ENCODE peak calls at places on chromosome 22, in eight cellular contexts. D is IMR-90, V is right lobe of liver, K is upper lobe of right lung, E is suprapubic skin, X is pancreas, B is colonic mucosa, H is left ventricle myocardium inferior. F is an unnamed sample. For H3K4me1, the result is how much of the 10 kb centered on the place peaks cover.

GRCh38 chr22:49569286-49570031 is 258.2 kb downstream of the BRD1 start:
- DNase-seq in H (no peak), V (peak), B (no peak), E (peak), X (peak), D (no peak), K (no peak), F (no peak)

GRCh38 chr22:44914026-44914721 is 95.6 kb downstream of the PHF21B start:
- DNase-seq in X (peak), E (peak), B (no peak), H (peak), K (peak), D (no peak), V (peak), F (no peak)

GRCh38 chr22:28882545-28882877 is 861 bp upstream of the ZNRF3 start:
- DNase-seq in E (no peak), V (no peak), K (no peak), D (no peak), X (no peak), H (no peak), B (no peak), F (no peak)

GRCh38 chr22:17233348-17234043 is 14.3 kb upstream of the ADA2 start:
- DNase-seq in X (no peak), B (no peak), H (no peak), V (no peak), E (no peak), D (no peak), K (no peak), F (no peak)

GRCh38 chr22:41801886-41802285 is 1.4 kb downstream of the CCDC134 start:
- DNase-seq in V (no peak), H (no peak), B (no peak), K (no peak), X (no peak), E (no peak), D (no peak), F (no peak)

GRCh38 chr22:19514831-19515565 is 9.2 kb downstream of the CLDN5 start:
- DNase-seq in X (no peak), V (no peak), K (no peak), B (no peak), E (no peak), H (no peak), D (peak), F (no peak)

GRCh38 chr22:31952459-31952858 is 8.1 kb downstream of the YWHAH start:
- DNase-seq in D (peak), E (no peak), X (no peak), B (no peak), V (no peak), H (no peak), K (no peak), F (peak)

GRCh38 chr22:45977551-45978274 is 751 bp upstream of the WNT7B start:
- DNase-seq in K (no peak), E (no peak), V (no peak), D (peak), B (no peak), H (no peak), X (no peak), F (peak)

GRCh38 chr22:25672685-25673084 is 69.3 kb upstream of the MYO18B start:
- DNase-seq in V (no peak), E (no peak), K (no peak), H (no peak), B (no peak), D (peak), X (no peak), F (no peak)

GRCh38 chr22:50582562-50583293 is at the start of gene CHKB:
- DNase-seq in B (peak), D (peak), K (peak), E (peak), X (peak), H (peak), V (peak), F (peak)

GRCh38 chr22:50585238-50585637 is 2.6 kb upstream of the CHKB start:
- DNase-seq in V (no peak), X (peak), K (no peak), E (no peak), B (no peak), H (no peak), D (no peak), F (no peak)

GRCh38 chr22:50584106-50585096 is 1.8 kb upstream of the CHKB start:
- DNase-seq in V (no peak), H (no peak), B (no peak), X (peak), D (no peak), E (no peak), K (peak), F (no peak)

GRCh38 chr22:50581950-50582561 is 593 bp downstream of the CHKB start:
- DNase-seq in D (no peak), V (no peak), X (peak), B (no peak), E (no peak), K (no peak), H (no peak), F (no peak)

GRCh38 chr22:50583294-50583865 is 731 bp upstream of the CHKB start:
- DNase-seq in D (no peak), B (no peak), E (no peak), H (no peak), X (no peak), V (no peak), K (peak), F (no peak)
- TF ChIP-seq CTCF in D (no peak), B (no peak), E (no peak), H (no peak), X (no peak), V (no peak), K (no peak), F (no peak)

DNA sequence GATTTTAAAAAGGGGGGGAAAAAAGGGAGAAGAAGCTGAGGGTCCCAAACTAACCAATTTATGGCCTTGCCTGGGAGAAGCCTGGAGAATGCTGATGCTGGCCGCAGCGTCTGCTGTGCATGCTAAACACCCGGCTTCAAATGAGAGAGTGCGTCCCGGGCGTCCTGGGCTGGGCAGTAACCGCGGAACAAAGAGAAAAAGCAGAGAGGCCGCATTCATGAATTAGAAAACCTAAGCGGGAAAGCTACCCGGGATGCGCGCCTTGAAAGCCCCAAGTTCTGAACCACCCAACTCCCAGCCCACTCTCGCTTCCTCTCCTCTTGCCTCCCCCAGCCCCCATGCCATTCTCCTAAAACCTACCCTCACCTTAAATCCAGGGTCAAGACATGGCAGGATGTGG is 6.5 kb downstream of the MN1 start:
- DNase-seq in H (no peak), B (no peak), X (no peak), D (no peak), K (no peak), V (no peak), E (no peak), F (no peak)
- H3K27ac ChIP-seq in H (peak), B (no peak), X (no peak), D (no peak), K (no peak), V (no peak), E (no peak), F (no peak)

DNA sequence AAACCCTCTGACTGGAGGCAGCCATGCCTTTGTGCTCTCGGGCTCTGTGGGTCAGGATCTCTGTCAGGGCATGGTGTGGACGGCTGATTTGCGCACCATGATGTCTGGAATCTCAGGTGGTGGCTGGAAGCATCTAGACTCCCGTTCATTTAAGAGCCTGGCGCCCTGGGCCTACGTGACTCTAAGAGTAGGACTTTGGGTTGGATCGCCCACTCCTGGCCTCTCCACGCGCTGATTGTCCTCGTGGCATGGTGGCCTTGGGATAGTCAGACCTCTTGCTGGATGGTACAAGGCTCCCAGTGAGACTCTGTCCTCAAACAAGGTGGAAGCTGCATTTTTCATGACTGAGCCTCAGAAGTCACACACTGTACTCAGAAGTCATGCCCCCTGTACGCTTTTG is 224.3 kb downstream of the TBC1D22A start:
- DNase-seq in K (no peak), X (no peak), D (no peak), B (no peak), V (no peak), E (no peak), H (no peak), F (no peak)
- H3K4me1 ChIP-seq in K (under half), X (under half), D (under half), B (under half), V (under half), E (under half), H (under half), F (under half)

DNA sequence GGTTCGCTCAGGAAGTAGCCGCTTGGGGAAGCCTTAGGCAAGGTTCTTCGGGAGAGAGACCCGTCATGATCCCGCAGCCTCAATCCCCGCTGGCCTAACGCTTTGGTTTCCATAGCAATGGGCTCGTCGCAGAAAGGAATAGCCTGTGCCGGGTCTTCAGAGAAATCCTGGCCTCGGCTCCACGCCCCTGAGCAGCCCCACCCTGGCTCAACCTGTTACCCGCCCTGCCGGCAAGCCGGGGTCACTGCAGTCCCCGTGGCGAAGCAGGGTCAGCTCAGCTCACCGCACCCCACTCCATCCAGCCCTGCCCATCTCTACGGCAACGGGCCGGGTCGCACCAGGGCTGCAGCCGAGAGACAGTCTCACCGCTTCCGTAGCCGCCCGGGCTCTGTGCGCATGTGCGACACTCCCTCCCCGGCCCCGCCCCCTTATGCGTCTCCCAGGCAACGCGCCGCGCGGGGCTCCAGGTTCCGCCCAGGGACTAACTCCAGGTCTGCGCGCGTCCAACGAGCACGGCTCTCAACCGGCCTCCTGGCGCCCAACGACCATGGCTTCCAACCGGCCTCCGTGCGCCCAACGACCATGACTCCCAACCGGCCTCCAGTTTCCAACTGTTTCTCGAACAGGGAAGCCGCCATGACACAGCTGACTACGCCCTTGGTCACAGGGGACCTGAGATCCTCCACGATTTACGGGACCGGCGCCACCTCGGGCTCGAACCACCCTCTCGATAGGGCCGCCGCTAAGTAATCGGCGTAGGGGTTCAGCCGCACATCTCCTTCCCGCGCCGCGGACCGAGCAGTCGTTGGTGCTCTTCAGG is at the start of gene DUSP18:
- DNase-seq in K (peak), E (peak), H (peak), D (peak), B (peak), V (peak), X (peak), F (peak)
- TF ChIP-seq CTCF in K (peak), E (no peak), H (peak), D (peak), B (peak), V (peak), X (no peak), F (peak)

GRCh38 chr22:37762389-37762836 is 45.3 kb upstream of the GCAT start:
- DNase-seq in D (no peak), K (no peak), V (no peak), H (no peak), X (no peak), E (no peak), B (no peak), F (no peak)

GRCh38 chr22:37760152-37760551 is 47.6 kb upstream of the GCAT start:
- DNase-seq in E (no peak), K (no peak), H (no peak), X (no peak), D (no peak), B (no peak), V (no peak), F (no peak)

GRCh38 chr22:37757663-37758062 is 50.1 kb upstream of the GCAT start:
- DNase-seq in H (no peak), X (no peak), B (no peak), V (no peak), K (no peak), D (no peak), E (no peak), F (no peak)

GRCh38 chr22:37758698-37759097 is 49.0 kb upstream of the GCAT start:
- DNase-seq in K (no peak), V (no peak), D (no peak), H (no peak), B (no peak), E (no peak), X (no peak), F (no peak)

DNA sequence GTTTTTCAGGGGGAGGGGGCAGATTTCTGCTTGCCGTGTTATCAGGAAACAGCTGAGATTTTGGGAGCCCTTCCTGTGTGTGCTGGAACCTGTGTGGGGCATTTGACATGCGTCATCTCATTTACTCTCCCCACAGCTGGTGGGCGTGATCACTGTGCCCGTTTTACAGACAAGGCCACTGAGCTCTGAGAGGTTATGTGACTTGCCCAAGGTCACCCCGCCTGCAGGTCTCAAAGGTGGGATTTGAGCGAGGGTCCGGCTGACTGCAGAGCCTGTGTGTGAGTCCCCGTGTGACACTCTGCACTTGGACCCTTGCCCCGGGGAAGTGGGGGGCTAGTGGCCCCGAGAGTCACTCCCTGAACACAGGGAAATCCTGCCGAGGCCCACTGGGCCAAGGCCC is 48.5 kb upstream of the GCAT start:
- DNase-seq in K (no peak), E (no peak), X (no peak), V (no peak), B (no peak), H (no peak), D (no peak), F (no peak)
- H3K27ac ChIP-seq in K (no peak), E (no peak), X (no peak), V (no peak), B (no peak), H (peak), D (no peak), F (no peak)

GRCh38 chr22:23205330-23205729 is 25.0 kb downstream of the BCR start:
- DNase-seq in K (no peak), B (no peak), E (no peak), H (peak), D (no peak), V (no peak), X (no peak), F (no peak)

GRCh38 chr22:23204541-23205157 is 24.3 kb downstream of the BCR start:
- DNase-seq in E (no peak), V (peak), X (peak), K (peak), B (no peak), D (no peak), H (peak), F (no peak)

GRCh38 chr22:23207786-23208325 is 27.5 kb downstream of the BCR start:
- DNase-seq in B (no peak), K (no peak), V (no peak), X (no peak), H (no peak), E (no peak), D (no peak), F (no peak)

GRCh38 chr22:23204125-23204488 is 23.8 kb downstream of the BCR start:
- DNase-seq in K (no peak), B (no peak), V (no peak), D (no peak), E (no peak), X (no peak), H (no peak), F (no peak)

GRCh38 chr22:23206915-23207314 is 26.6 kb downstream of the BCR start:
- DNase-seq in H (no peak), V (no peak), K (no peak), X (no peak), B (no peak), D (no peak), E (no peak), F (no peak)
- H3K4me1 ChIP-seq in H (under half), V (under half), K (under half), X (under half), B (under half), D (under half), E (under half), F (under half)